ENCODE peak calls at places on chromosomes 3 and 15, in five cellular contexts. G, E, X, Y and H are unnamed samples.
A peak's percentile ranks its signal among the peaks of the same experiment; 100 is the strongest.

GRCh38 chr3:66397745-66398144 is 103.1 kb downstream of the LRIG1 start:
- DNase-seq in G (no peak), E (no peak), X (no peak), Y (no peak), H (no peak)

GRCh38 chr3:110589381-110589780 is 482.2 kb upstream of the NECTIN3 start:
- DNase-seq in G (no peak), E (no peak), X (no peak), Y (no peak), H (no peak)

GRCh38 chr3:135895734-135896121 is 69.8 kb upstream of the PPP2R3A start:
- DNase-seq in G (no peak), E (no peak), X (no peak), Y (no peak), H (no peak)

GRCh38 chr15:51386960-51387698 is 45.7 kb downstream of the GLDN start:
- DNase-seq in G (no peak), E (no peak), X (no peak), Y (no peak), H (no peak)

GRCh38 chr3:164095279-164095678 is 983.0 kb downstream of the SI start:
- DNase-seq in G (no peak), E (no peak), X (no peak), Y (no peak), H (no peak)

GRCh38 chr15:60883691-60884319 is 345.3 kb downstream of the RORA start:
- DNase-seq in G (no peak), E (no peak), X (no peak), Y (no peak), H (no peak)

GRCh38 chr15:58639002-58639756 is 110.3 kb downstream of the ADAM10 start:
- DNase-seq in G (no peak), E (no peak), X (no peak), Y (no peak), H (no peak)

GRCh38 chr15:91444656-91445055 is 344.6 kb downstream of the SV2B start:
- DNase-seq in G (no peak), E (no peak), X (no peak), Y (no peak), H (no peak)

GRCh38 chr15:75067123-75067854 is 43.9 kb downstream of the PPCDC start:
- DNase-seq in G (no peak), E (no peak), X (peak; percentile 86), Y (peak; percentile 52), H (no peak)

GRCh38 chr3:80688814-80689213 is 921.0 kb upstream of the ROBO1 start:
- DNase-seq in G (no peak), E (no peak), X (no peak), Y (no peak), H (no peak)

GRCh38 chr3:12454076-12454807 is 30.0 kb upstream of the TSEN2 start:
- DNase-seq in G (no peak), E (no peak), X (no peak), Y (no peak), H (no peak)

GRCh38 chr3:146156060-146156459 is 4.9 kb downstream of the PLOD2 start:
- DNase-seq in G (no peak), E (no peak), X (no peak), Y (no peak), H (no peak)

GRCh38 chr3:187841552-187841951 is 96.3 kb upstream of the BCL6 start:
- DNase-seq in G (no peak), E (no peak), X (no peak), Y (no peak), H (no peak)

GRCh38 chr15:82572311-82572710 is 32.1 kb upstream of the RPS17 start:
- DNase-seq in G (no peak), E (no peak), X (no peak), Y (no peak), H (no peak)

GRCh38 chr15:74008901-74009300 is 14.4 kb downstream of the PML start:
- DNase-seq in G (no peak), E (no peak), X (no peak), Y (no peak), H (no peak)